ENCODE peak calls at places on chromosomes 3 and 15, in nine cellular contexts. L is AG09309, G is cardiac fibroblast, U is WERI-Rb-1, S is fibroblast of villous mesenchyme, T is AG04450, O is SK-N-SH, J is Panc1, Q is AG10803. V is an unnamed sample.

GRCh38 chr3:100682056-100682853 is 27.0 kb upstream of the TFG start:
- DNase-seq in L (no peak), G (peak), U (no peak), S (peak), T (no peak), O (peak), J (no peak), Q (no peak), V (no peak)

GRCh38 chr15:68552773-68553172 is 26.0 kb upstream of the CORO2B start:
- DNase-seq in L (no peak), G (no peak), U (no peak), S (no peak), T (no peak), O (no peak), J (no peak), Q (peak), V (no peak)

GRCh38 chr3:57179580-57180410 is 14.6 kb upstream of the IL17RD start:
- DNase-seq in L (no peak), G (peak), U (no peak), S (peak), T (peak), O (peak), J (no peak), Q (no peak), V (peak)

GRCh38 chr3:58573638-58574037 is 3.6 kb downstream of the FAM107A start:
- DNase-seq in L (no peak), G (peak), U (no peak), S (no peak), T (no peak), O (no peak), J (no peak), Q (peak), V (peak)

GRCh38 chr3:46438831-46439230 is 25.9 kb downstream of the LTF start:
- DNase-seq in L (no peak), G (no peak), U (no peak), S (no peak), T (no peak), O (no peak), J (no peak), Q (no peak), V (no peak)

GRCh38 chr3:4232798-4233197 is 70.4 kb upstream of the SETMAR start:
- DNase-seq in L (no peak), G (no peak), U (no peak), S (no peak), T (no peak), O (no peak), J (no peak), Q (no peak), V (no peak)

GRCh38 chr3:39447637-39448483 is 19.6 kb upstream of the MOBP start:
- DNase-seq in L (peak), G (peak), U (peak), S (peak), T (peak), O (peak), J (peak), Q (peak), V (peak)

GRCh38 chr15:70582143-70582945 is 181.0 kb downstream of the UACA start:
- DNase-seq in L (no peak), G (peak), U (no peak), S (peak), T (peak), O (no peak), J (no peak), Q (peak), V (peak)

GRCh38 chr15:80275946-80276345 is 23.9 kb upstream of the CTXND1 start:
- DNase-seq in L (peak), G (peak), U (no peak), S (no peak), T (no peak), O (no peak), J (no peak), Q (peak), V (peak)

GRCh38 chr3:143298380-143298779 is 178.8 kb downstream of the CHST2 start:
- DNase-seq in L (no peak), G (no peak), U (no peak), S (no peak), T (no peak), O (no peak), J (no peak), Q (no peak), V (no peak)

GRCh38 chr3:185339945-185340344 is 23.0 kb upstream of the MAP3K13 start:
- DNase-seq in L (no peak), G (no peak), U (no peak), S (no peak), T (no peak), O (no peak), J (no peak), Q (no peak), V (no peak)

GRCh38 chr3:146133436-146133835 is 27.5 kb downstream of the PLOD2 start:
- DNase-seq in L (no peak), G (peak), U (no peak), S (no peak), T (no peak), O (no peak), J (no peak), Q (no peak), V (peak)

GRCh38 chr3:190747566-190747965 is 114.9 kb downstream of the GMNC start:
- DNase-seq in L (no peak), G (peak), U (no peak), S (no peak), T (no peak), O (no peak), J (no peak), Q (peak), V (peak)

DNA sequence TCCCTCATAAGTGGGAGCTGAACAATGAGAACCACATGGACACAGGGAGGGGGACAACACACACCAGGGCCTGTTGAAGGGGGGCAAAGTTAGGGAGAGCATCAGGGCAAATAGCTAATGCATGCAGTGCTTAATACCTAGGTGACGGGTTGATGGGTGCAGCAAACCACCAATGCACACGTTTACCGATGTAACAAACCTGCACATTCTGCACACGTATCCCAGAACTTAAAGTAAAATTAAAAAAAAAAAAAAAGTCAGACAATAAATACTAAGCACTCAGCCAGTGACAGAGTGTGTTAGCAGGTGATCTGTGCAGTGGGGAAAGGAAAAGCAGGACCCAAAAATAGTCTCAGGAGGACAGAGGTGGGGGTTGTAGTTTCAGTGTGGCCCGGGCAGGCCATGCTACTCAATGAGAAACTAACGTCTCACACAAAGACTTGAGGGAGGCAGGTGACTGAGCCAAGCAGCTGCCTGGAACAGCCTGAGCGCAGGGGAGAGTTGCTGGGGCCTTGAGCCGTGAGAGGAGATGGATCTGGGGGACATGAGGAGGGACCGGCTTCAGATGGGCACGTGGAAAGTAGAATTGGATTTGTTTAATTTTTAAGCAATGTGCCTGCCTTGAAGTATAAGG is 18.4 kb downstream of the ANKDD1A start:
- DNase-seq in L (no peak), G (no peak), U (no peak), S (no peak), T (no peak), O (no peak), J (no peak), Q (no peak), V (no peak)
- TF ChIP-seq CTCF in L (no peak), G (no peak), U (no peak), S (no peak), T (no peak), O (no peak), J (no peak), Q (no peak), V (no peak)

GRCh38 chr3:108719178-108719577 is 38.0 kb downstream of the RETNLB start:
- DNase-seq in L (no peak), G (no peak), U (no peak), S (no peak), T (no peak), O (no peak), J (no peak), Q (no peak), V (no peak)
- H3K4me3 ChIP-seq in L (no peak), G (no peak), U (no peak), S (no peak), T (no peak), O (no peak), J (no peak), Q (no peak), V (no peak)

GRCh38 chr3:20079621-20080020 is 39.4 kb downstream of the KAT2B start:
- DNase-seq in L (no peak), G (no peak), U (no peak), S (no peak), T (no peak), O (no peak), J (no peak), Q (no peak), V (no peak)

GRCh38 chr3:20078194-20078709 is 38.0 kb downstream of the KAT2B start:
- DNase-seq in L (no peak), G (no peak), U (peak), S (no peak), T (no peak), O (no peak), J (no peak), Q (no peak), V (no peak)

GRCh38 chr3:20075197-20075596 is 35.0 kb downstream of the KAT2B start:
- DNase-seq in L (no peak), G (no peak), U (no peak), S (no peak), T (no peak), O (no peak), J (no peak), Q (no peak), V (no peak)

GRCh38 chr3:20076296-20076997 is 36.2 kb downstream of the KAT2B start:
- DNase-seq in L (no peak), G (no peak), U (no peak), S (no peak), T (no peak), O (no peak), J (no peak), Q (no peak), V (no peak)

DNA sequence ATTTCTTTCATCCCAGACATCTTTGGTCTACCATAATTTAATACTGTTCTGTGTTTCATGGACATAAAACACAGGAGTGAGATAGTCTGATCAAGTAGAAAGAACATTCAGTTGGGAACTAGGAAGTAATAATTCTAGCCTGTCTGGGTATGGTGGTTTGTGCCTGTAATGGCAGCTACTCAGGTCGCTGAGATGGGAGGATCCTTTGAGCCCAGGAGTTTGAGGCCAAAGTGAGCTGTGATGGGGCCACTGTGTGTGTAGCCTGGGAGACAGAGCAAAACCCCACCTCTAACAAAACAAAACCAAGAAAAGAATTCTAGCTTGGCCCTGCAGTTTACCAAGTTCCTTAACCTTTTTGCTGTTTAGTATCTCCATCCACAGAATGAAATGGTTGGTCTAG is 36.8 kb downstream of the KAT2B start:
- DNase-seq in L (no peak), G (no peak), U (no peak), S (no peak), T (no peak), O (no peak), J (no peak), Q (no peak), V (no peak)
- TF ChIP-seq CTCF in L (no peak), G (no peak), U (no peak), S (no peak), T (no peak), O (no peak), J (no peak), Q (no peak), V (no peak)

DNA sequence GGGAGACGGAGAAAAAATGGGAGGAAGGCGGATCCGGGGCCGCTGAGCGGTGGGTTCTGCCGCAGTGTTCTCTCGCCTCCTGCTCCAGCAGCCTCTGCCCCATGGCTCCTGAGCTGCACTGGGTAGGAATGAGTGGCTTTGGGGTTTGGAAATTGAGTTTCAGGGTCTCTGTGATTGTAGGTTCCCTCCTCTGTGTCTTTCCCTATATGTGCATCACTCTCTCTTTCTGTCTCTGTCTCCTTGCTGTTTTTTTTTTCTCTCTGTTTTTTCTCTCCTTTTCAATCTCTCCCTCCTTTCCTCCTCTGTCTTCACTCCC is 1.9 kb downstream of the GRM7 start:
- DNase-seq in L (no peak), G (no peak), U (no peak), S (no peak), T (no peak), O (no peak), J (no peak), Q (no peak), V (no peak)
- H3K4me3 ChIP-seq in L (no peak), G (no peak), U (no peak), S (no peak), T (no peak), O (no peak), J (no peak), Q (no peak), V (no peak)

DNA sequence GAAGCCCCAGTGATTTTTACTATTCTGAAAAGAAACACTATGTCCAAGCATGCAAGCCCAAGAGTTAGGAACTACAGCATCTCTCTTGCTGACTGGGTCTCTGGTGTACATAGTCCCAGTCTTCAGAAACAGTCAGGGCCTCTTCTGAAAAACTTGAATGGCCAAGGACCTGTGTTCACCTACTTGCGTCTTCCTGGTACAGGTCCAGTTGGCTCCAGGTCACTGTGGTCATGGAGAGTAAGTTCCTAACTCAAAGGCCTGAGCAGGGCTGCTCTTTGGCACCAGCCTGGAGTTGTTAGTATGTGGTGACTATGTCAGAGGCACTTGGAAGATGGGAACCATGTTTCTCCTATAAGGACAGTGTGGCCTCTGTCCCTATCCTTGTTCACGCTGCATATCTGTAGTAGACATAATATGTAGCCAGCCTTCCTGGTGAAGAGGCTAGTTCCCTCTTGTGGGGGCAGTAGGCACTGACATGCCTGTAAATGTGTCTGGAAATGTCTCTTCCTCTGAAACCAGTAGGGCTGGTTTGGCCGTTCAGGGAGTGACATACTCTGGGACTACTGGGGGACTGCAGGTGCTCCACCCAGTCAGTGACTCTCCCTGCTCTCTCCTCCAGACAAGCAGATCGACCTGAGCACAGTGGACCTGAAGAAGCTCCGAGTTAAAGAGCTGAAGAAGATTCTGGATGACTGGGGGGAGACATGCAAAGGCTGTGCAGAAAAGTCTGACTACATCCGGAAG is 2.6 kb upstream of the RBM15B start:
- DNase-seq in L (no peak), G (peak), U (no peak), S (no peak), T (no peak), O (no peak), J (no peak), Q (no peak), V (no peak)
- TF ChIP-seq CTCF in L (peak), G (peak), U (peak), S (peak), T (peak), O (no peak), J (no peak), Q (no peak), V (peak)

DNA sequence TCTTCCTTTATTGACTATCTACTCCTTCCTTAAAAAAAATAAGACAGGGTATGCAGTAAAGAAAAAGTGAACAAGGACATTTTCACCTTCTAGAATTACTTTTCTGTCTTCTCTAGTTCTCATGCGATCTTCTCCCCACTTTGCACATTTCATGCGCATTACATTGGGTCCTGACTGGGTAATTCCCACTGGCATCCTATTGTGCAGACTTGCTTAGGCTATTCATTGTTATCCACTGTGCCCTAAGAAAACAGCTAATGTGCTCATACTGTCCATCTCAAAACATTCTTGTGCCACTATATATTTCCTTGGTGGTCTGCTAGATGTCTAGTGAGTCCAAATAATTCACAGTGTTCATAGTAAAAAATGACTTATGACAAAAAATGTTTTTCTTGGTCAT is 447.4 kb upstream of the ROBO1 start:
- DNase-seq in L (no peak), G (no peak), U (no peak), S (no peak), T (no peak), O (no peak), J (no peak), Q (no peak), V (no peak)
- H3K4me3 ChIP-seq in L (no peak), G (no peak), U (no peak), S (no peak), T (no peak), O (no peak), J (no peak), Q (no peak), V (no peak)